ENCODE peak calls at places on chromosomes 11 and 22, in seven cellular contexts. Z is suprapubic skin, W is A549, X is transverse colon, A is ovary, U is stomach, S is sigmoid colon. K is an unnamed sample.

GRCh38 chr11:117058761-117059233 is 39.4 kb downstream of the SIK3 start:
- DNase-seq in Z (no peak), W (no peak), X (no peak), A (no peak), U (no peak), S (no peak), K (no peak)

GRCh38 chr11:76234704-76235232 is 28.5 kb upstream of the WNT11 start:
- DNase-seq in Z (peak), W (peak), X (no peak), A (peak), U (peak), S (peak), K (peak)

GRCh38 chr22:38755911-38756532 is at the start of gene SUN2:
- DNase-seq in Z (peak), W (peak), X (peak), A (peak), U (peak), S (peak), K (peak)

GRCh38 chr22:46457502-46458488 is 79.6 kb downstream of the CELSR1 start:
- DNase-seq in Z (peak), W (no peak), X (no peak), A (no peak), U (no peak), S (no peak), K (no peak)

GRCh38 chr11:46597609-46598219 is 3.9 kb upstream of the AMBRA1 start:
- DNase-seq in Z (no peak), W (no peak), X (no peak), A (no peak), U (no peak), S (no peak), K (no peak)

GRCh38 chr22:39527481-39527961 is 5.0 kb downstream of the RPS19BP1 start:
- DNase-seq in Z (no peak), W (no peak), X (peak), A (no peak), U (peak), S (no peak), K (no peak)

GRCh38 chr11:128956401-128957203 is 13.9 kb upstream of the TP53AIP1 start:
- DNase-seq in Z (no peak), W (peak), X (peak), A (peak), U (no peak), S (no peak), K (peak)

GRCh38 chr11:104033561-104033960 is 2.9 kb upstream of the DDI1 start:
- DNase-seq in Z (no peak), W (no peak), X (no peak), A (no peak), U (no peak), S (no peak), K (no peak)

GRCh38 chr11:27945323-27945722 is 162.6 kb downstream of the KIF18A start:
- DNase-seq in Z (no peak), W (no peak), X (no peak), A (no peak), U (no peak), S (no peak), K (no peak)

GRCh38 chr11:108618529-108618928 is 25.0 kb upstream of the EXPH5 start:
- DNase-seq in Z (no peak), W (no peak), X (no peak), A (no peak), U (no peak), S (no peak), K (no peak)

GRCh38 chr11:71098776-71099175 is 153.6 kb downstream of the SHANK2 start:
- DNase-seq in Z (no peak), W (no peak), X (no peak), A (no peak), U (no peak), S (no peak), K (no peak)

GRCh38 chr11:56375324-56375723 is at the start of gene OR8U1:
- DNase-seq in Z (no peak), W (no peak), X (no peak), A (no peak), U (no peak), S (no peak), K (no peak)

GRCh38 chr22:36930041-36930935 is 16.9 kb downstream of the CSF2RB start:
- DNase-seq in Z (no peak), W (no peak), X (peak), A (no peak), U (no peak), S (no peak), K (no peak)

GRCh38 chr11:112228706-112229105 is 2.5 kb downstream of the PTS start:
- DNase-seq in Z (no peak), W (no peak), X (no peak), A (no peak), U (no peak), S (no peak), K (no peak)

GRCh38 chr11:110472858-110473257 is 43.1 kb downstream of the FDX1 start:
- DNase-seq in Z (no peak), W (no peak), X (no peak), A (peak), U (no peak), S (no peak), K (no peak)

GRCh38 chr11:70243912-70244652 is 26.4 kb upstream of the PPFIA1 start:
- DNase-seq in Z (no peak), W (peak), X (no peak), A (no peak), U (no peak), S (no peak), K (no peak)

GRCh38 chr11:84580338-84580737 is 1046.8 kb downstream of the DLG2 start:
- DNase-seq in Z (no peak), W (no peak), X (no peak), A (no peak), U (no peak), S (no peak), K (no peak)

GRCh38 chr22:36223504-36223903 is 15.8 kb downstream of the APOL2 start:
- DNase-seq in Z (no peak), W (no peak), X (no peak), A (no peak), U (no peak), S (no peak), K (no peak)

GRCh38 chr11:96149743-96150555 is 193.0 kb downstream of the MAML2 start:
- DNase-seq in Z (no peak), W (no peak), X (no peak), A (no peak), U (no peak), S (no peak), K (no peak)

DNA sequence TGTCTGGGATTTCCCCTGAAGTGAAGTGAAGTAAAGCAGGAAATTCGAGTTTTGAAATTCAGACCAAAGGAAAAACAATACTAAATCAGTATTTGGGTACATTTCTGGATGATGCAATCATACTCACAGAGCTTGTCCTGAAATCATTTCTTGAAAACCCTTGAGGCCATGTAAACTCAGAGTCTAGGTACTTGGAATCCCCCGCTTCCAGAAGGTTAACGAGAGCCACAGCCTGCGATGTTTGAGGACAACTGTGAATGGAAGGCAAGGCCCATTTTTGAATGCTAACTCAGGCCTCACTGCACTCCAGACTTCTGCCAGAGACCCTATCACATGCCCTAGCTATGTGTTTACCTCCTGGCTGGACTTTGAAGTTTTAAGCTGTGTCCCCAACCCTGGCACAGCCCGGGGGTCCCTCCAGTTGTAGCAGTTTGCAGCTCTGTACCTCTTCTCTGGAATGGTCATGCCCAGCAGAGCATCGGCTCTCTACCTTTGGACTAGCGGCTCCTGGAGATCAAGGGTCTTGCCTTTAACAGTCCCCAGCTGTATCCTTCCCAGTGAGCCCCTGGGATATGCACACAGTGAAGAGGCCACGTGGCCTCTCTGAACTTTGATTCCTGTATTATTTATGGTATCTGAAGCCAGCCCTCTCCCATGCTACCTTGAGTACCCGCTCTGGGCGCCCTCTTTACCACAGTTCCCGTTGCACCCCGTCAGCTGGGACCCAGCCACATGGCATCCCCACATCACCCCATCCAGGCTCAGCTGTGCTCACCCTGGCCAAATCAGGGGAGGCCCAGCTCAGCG is 5.6 kb upstream of the FTH1 start:
- DNase-seq in Z (peak), W (no peak), X (no peak), A (peak), U (no peak), S (no peak), K (no peak)
- TF ChIP-seq POLR2A in Z (no peak), W (no peak), X (no peak), A (no peak), U (no peak), S (no peak), K (peak)

GRCh38 chr11:72397333-72397732 is 37.0 kb downstream of the CLPB start:
- DNase-seq in Z (no peak), W (no peak), X (no peak), A (no peak), U (no peak), S (no peak), K (no peak)

GRCh38 chr11:72395993-72396392 is 38.3 kb downstream of the CLPB start:
- DNase-seq in Z (no peak), W (no peak), X (no peak), A (no peak), U (no peak), S (no peak), K (no peak)

GRCh38 chr11:72393303-72393702 is 41.0 kb downstream of the CLPB start:
- DNase-seq in Z (no peak), W (no peak), X (no peak), A (no peak), U (no peak), S (no peak), K (no peak)

GRCh38 chr11:72394456-72394855 is 39.9 kb downstream of the CLPB start:
- DNase-seq in Z (no peak), W (no peak), X (no peak), A (no peak), U (no peak), S (no peak), K (no peak)

GRCh38 chr11:72398058-72398758 is 36.1 kb downstream of the CLPB start:
- DNase-seq in Z (no peak), W (no peak), X (no peak), A (no peak), U (no peak), S (no peak), K (no peak)
- TF ChIP-seq EP300 in Z (no peak), W (no peak), X (no peak), A (no peak), U (no peak), S (no peak), K (no peak)

GRCh38 chr11:60929774-60930173 is 5.5 kb downstream of the TMEM132A start:
- DNase-seq in Z (no peak), W (no peak), X (no peak), A (no peak), U (no peak), S (no peak), K (no peak)
- TF ChIP-seq POLR2A in Z (no peak), W (no peak), X (no peak), A (no peak), U (no peak), S (no peak), K (no peak)

DNA sequence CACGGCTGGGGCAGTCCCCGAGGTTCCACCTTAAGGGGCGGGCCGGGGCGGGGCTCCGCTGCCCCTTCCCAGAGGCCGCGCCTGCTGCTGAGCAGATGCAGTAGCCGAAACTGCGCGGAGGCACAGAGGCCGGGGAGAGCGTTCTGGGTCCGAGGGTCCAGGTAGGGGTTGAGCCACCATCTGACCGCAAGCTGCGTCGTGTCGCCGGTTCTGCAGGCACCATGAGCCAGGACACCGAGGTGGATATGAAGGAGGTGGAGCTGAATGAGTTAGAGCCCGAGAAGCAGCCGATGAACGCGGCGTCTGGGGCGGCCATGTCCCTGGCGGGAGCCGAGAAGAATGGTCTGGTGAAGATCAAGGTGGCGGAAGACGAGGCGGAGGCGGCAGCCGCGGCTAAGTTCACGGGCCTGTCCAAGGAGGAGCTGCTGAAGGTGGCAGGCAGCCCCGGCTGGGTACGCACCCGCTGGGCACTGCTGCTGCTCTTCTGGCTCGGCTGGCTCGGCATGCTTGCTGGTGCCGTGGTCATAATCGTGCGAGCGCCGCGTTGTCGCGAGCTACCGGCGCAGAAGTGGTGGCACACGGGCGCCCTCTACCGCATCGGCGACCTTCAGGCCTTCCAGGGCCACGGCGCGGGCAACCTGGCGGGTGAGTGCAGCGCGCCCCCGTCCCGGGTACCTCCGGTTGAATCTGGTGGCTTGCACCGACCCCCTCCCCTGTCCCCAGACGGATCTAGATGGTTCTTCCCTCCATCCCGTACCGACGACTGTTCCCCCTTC is at the start of gene SLC3A2:
- DNase-seq in Z (no peak), W (peak), X (peak), A (peak), U (peak), S (peak), K (peak)
- TF ChIP-seq EP300 in Z (no peak), W (no peak), X (peak), A (no peak), U (no peak), S (peak), K (peak)

GRCh38 chr22:41621099-41621910 is at the start of gene XRCC6:
- DNase-seq in Z (peak), W (peak), X (peak), A (peak), U (peak), S (peak), K (peak)

GRCh38 chr22:41621911-41622179 is 750 bp downstream of the XRCC6 start:
- DNase-seq in Z (no peak), W (no peak), X (no peak), A (no peak), U (no peak), S (no peak), K (no peak)

GRCh38 chr22:41625577-41625976 is 4.5 kb downstream of the XRCC6 start:
- DNase-seq in Z (no peak), W (no peak), X (no peak), A (no peak), U (no peak), S (no peak), K (no peak)

GRCh38 chr22:41619979-41620645 is 731 bp downstream of the DESI1 start:
- DNase-seq in Z (peak), W (no peak), X (peak), A (peak), U (peak), S (peak), K (peak)

GRCh38 chr22:41620646-41621098 is at the start of gene DESI1:
- DNase-seq in Z (no peak), W (no peak), X (no peak), A (no peak), U (no peak), S (no peak), K (peak)
- TF ChIP-seq POLR2A in Z (no peak), W (peak), X (peak), A (no peak), U (no peak), S (no peak), K (no peak)

DNA sequence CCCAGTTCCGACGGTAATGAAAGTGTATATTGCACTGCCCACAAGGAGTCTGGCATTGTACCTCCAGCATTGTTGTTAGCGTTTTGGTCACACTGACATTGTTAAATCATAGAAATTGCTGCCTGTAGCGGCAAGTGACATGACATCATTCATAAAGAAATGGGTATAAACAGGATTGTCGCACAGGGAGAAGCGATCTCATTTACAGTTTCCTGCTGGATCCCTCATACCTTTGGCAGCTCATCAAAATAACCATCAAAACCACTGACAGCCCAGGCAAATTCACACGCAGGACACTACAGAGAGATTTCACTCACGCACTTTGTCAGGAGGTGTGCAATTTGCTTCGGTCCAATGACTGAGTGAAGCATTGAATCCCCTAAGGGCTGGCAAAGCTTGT is 3.5 kb downstream of the HTR3B start:
- DNase-seq in Z (no peak), W (no peak), X (no peak), A (no peak), U (no peak), S (no peak), K (no peak)
- TF ChIP-seq EP300 in Z (no peak), W (no peak), X (no peak), A (no peak), U (no peak), S (no peak), K (no peak)

DNA sequence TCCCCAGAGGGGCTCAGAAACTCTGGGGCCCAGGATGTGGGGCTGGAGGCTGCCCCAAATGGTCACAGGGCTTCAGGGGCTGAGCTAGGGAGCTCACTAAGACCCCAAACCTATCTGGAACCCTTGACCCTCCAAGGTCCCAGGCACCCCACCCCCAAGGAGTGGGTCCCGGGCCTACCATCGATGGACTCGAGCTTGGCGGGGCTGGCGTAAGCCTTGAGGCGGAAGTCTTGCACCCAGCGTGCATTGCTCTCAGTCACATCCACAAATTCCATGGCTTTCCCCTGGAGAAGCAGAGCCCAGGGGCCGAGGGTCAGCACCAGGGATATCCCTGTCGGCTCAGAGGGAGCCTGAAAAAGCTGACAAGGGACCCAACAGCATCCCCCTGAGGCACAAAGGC is 3.5 kb downstream of the GATD1 start:
- DNase-seq in Z (no peak), W (no peak), X (no peak), A (no peak), U (no peak), S (no peak), K (no peak)
- TF ChIP-seq POLR2A in Z (no peak), W (no peak), X (no peak), A (no peak), U (no peak), S (no peak), K (no peak)

DNA sequence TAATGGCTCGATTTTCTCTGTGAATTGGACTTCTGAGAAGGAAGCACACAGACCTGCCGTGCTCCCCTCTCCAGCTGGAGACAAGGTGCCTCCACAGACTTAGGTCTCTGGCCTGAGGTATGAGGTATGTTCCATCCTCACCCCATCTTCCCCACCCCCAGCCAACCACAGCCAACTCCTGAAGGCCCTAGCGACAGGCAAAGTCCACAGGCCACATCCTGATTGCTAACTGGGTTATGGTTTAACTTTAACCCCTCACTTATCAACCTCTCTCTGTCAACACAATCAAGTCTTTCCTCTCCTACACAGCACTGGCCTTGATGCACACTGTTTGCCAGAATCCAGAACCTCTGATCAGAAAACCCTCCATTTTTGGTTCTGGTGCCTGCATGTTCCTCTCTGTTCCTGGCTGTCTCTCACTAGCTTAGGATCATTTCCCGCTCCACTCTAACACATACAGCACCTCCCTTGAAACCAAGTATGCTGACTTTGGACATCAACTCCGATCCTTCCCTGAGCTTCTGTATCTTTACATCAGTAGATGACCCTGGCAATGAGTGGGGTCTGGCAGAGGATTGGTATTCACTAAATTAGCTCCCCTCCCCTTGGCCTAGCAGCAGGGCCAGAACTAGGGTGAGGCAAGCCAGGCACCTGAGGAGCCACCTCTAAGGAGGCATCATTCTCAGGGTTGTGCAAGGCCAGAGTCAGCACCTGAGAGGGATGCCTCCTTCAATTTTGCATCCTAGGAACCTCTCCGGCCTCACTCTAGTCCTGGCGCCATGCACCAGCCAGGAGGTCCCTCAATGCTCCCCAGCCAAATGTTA is 22.0 kb downstream of the JAML start:
- DNase-seq in Z (no peak), W (no peak), X (peak), A (no peak), U (peak), S (no peak), K (no peak)
- TF ChIP-seq EP300 in Z (no peak), W (no peak), X (no peak), A (no peak), U (no peak), S (no peak), K (no peak)

GRCh38 chr11:67120881-67121710 is 2.0 kb downstream of the KDM2A start:
- DNase-seq in Z (peak), W (no peak), X (peak), A (no peak), U (peak), S (peak), K (no peak)
- TF ChIP-seq POLR2A in Z (no peak), W (no peak), X (peak), A (no peak), U (no peak), S (no peak), K (no peak)